ENCODE peak calls at places on chromosomes 2 and 18, in ten cellular contexts. One of them, this sample, is unnamed. For H3K4me1, the result is how much of the 10 kb centered on the place peaks cover.

GRCh38 chr18:13163167-13163927 is 55.2 kb upstream of the LDLRAD4 start:
- DNase-seq in mammary epithelial cell: no peak
- DNase-seq in cardiac muscle cell: no peak
- DNase-seq in CD8-positive, alpha-beta T cell: no peak
- DNase-seq in adrenal gland: no peak
- DNase-seq in psoas muscle: no peak
- DNase-seq in fibroblast of lung: peak
- DNase-seq in neural progenitor cell: no peak
- DNase-seq in stomach: no peak
- DNase-seq in endodermal cell: no peak
- DNase-seq in this sample: no peak

GRCh38 chr2:85409719-85410583 is at the start of gene CAPG:
- DNase-seq in fibroblast of lung: peak
- DNase-seq in endodermal cell: peak
- DNase-seq in psoas muscle: peak
- DNase-seq in CD8-positive, alpha-beta T cell: no peak
- DNase-seq in mammary epithelial cell: peak
- DNase-seq in neural progenitor cell: no peak
- DNase-seq in adrenal gland: no peak
- DNase-seq in stomach: peak
- DNase-seq in cardiac muscle cell: no peak
- DNase-seq in this sample: peak

GRCh38 chr18:23203891-23204432 is 68.7 kb downstream of the CABLES1 start:
- DNase-seq in stomach: no peak
- DNase-seq in psoas muscle: no peak
- DNase-seq in fibroblast of lung: no peak
- DNase-seq in adrenal gland: no peak
- DNase-seq in endodermal cell: no peak
- DNase-seq in neural progenitor cell: no peak
- DNase-seq in mammary epithelial cell: no peak
- DNase-seq in CD8-positive, alpha-beta T cell: no peak
- DNase-seq in cardiac muscle cell: no peak
- DNase-seq in this sample: no peak

GRCh38 chr18:39455300-39455699 is 1889.7 kb upstream of the CELF4 start:
- DNase-seq in mammary epithelial cell: peak
- DNase-seq in endodermal cell: no peak
- DNase-seq in fibroblast of lung: peak
- DNase-seq in psoas muscle: no peak
- DNase-seq in neural progenitor cell: no peak
- DNase-seq in CD8-positive, alpha-beta T cell: no peak
- DNase-seq in adrenal gland: no peak
- DNase-seq in cardiac muscle cell: peak
- DNase-seq in stomach: peak
- DNase-seq in this sample: no peak

GRCh38 chr2:120066708-120067547 is 54.1 kb downstream of the EPB41L5 start:
- DNase-seq in neural progenitor cell: no peak
- DNase-seq in cardiac muscle cell: peak
- DNase-seq in adrenal gland: no peak
- DNase-seq in fibroblast of lung: peak
- DNase-seq in psoas muscle: no peak
- DNase-seq in endodermal cell: no peak
- DNase-seq in CD8-positive, alpha-beta T cell: no peak
- DNase-seq in stomach: no peak
- DNase-seq in mammary epithelial cell: no peak
- DNase-seq in this sample: no peak

GRCh38 chr2:74188018-74188601 is 9.4 kb upstream of the MOB1A start:
- DNase-seq in neural progenitor cell: no peak
- DNase-seq in fibroblast of lung: peak
- DNase-seq in stomach: no peak
- DNase-seq in endodermal cell: peak
- DNase-seq in cardiac muscle cell: peak
- DNase-seq in psoas muscle: peak
- DNase-seq in mammary epithelial cell: peak
- DNase-seq in adrenal gland: no peak
- DNase-seq in CD8-positive, alpha-beta T cell: no peak
- DNase-seq in this sample: no peak

GRCh38 chr2:161273038-161273760 is 35.0 kb upstream of the PSMD14 start:
- DNase-seq in neural progenitor cell: peak
- DNase-seq in stomach: no peak
- DNase-seq in adrenal gland: no peak
- DNase-seq in endodermal cell: peak
- DNase-seq in mammary epithelial cell: peak
- DNase-seq in psoas muscle: no peak
- DNase-seq in cardiac muscle cell: peak
- DNase-seq in CD8-positive, alpha-beta T cell: no peak
- DNase-seq in fibroblast of lung: peak
- DNase-seq in this sample: no peak

GRCh38 chr2:8517850-8518480 is 163.9 kb upstream of the ID2 start:
- DNase-seq in cardiac muscle cell: no peak
- DNase-seq in psoas muscle: no peak
- DNase-seq in fibroblast of lung: no peak
- DNase-seq in CD8-positive, alpha-beta T cell: no peak
- DNase-seq in endodermal cell: no peak
- DNase-seq in mammary epithelial cell: no peak
- DNase-seq in adrenal gland: no peak
- DNase-seq in stomach: no peak
- DNase-seq in neural progenitor cell: peak
- DNase-seq in this sample: no peak

GRCh38 chr18:63254716-63255399 is 64.7 kb downstream of the BCL2 start:
- DNase-seq in fibroblast of lung: no peak
- DNase-seq in cardiac muscle cell: no peak
- DNase-seq in mammary epithelial cell: no peak
- DNase-seq in endodermal cell: no peak
- DNase-seq in stomach: no peak
- DNase-seq in neural progenitor cell: no peak
- DNase-seq in adrenal gland: no peak
- DNase-seq in psoas muscle: no peak
- DNase-seq in CD8-positive, alpha-beta T cell: no peak
- DNase-seq in this sample: no peak

GRCh38 chr18:63255435-63255834 is 64.1 kb downstream of the BCL2 start:
- DNase-seq in adrenal gland: no peak
- DNase-seq in fibroblast of lung: no peak
- DNase-seq in mammary epithelial cell: no peak
- DNase-seq in neural progenitor cell: no peak
- DNase-seq in endodermal cell: no peak
- DNase-seq in stomach: no peak
- DNase-seq in psoas muscle: no peak
- DNase-seq in CD8-positive, alpha-beta T cell: no peak
- DNase-seq in cardiac muscle cell: no peak
- DNase-seq in this sample: no peak

GRCh38 chr18:63249781-63250180 is 69.8 kb downstream of the BCL2 start:
- DNase-seq in mammary epithelial cell: no peak
- DNase-seq in CD8-positive, alpha-beta T cell: no peak
- DNase-seq in endodermal cell: no peak
- DNase-seq in cardiac muscle cell: peak
- DNase-seq in psoas muscle: no peak
- DNase-seq in stomach: no peak
- DNase-seq in adrenal gland: no peak
- DNase-seq in neural progenitor cell: no peak
- DNase-seq in fibroblast of lung: no peak
- DNase-seq in this sample: no peak

GRCh38 chr18:63253428-63254372 is 65.9 kb downstream of the BCL2 start:
- DNase-seq in stomach: no peak
- DNase-seq in mammary epithelial cell: peak
- DNase-seq in psoas muscle: no peak
- DNase-seq in endodermal cell: no peak
- DNase-seq in adrenal gland: no peak
- DNase-seq in neural progenitor cell: no peak
- DNase-seq in CD8-positive, alpha-beta T cell: no peak
- DNase-seq in cardiac muscle cell: peak
- DNase-seq in fibroblast of lung: peak
- DNase-seq in this sample: no peak

DNA sequence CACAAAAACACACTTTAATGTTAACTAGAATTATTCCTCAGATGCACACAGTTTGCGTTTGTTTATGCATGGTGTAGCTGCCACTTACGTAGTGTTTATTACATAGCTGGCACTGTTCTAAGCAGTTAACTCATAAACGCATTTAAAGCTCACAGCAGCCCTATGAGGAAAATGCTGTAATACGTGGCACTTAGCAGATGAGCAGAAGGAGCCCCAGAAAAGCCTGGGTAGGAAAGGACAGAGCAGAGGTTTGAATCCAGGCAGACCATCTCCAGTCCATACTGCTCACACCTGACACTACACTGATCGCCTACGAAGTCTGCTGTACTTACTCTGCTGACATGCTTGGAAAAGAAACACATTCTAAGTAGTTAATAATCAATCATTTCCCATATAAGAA is 66.6 kb downstream of the BCL2 start:
- DNase-seq in psoas muscle: no peak
- DNase-seq in neural progenitor cell: no peak
- DNase-seq in endodermal cell: no peak
- DNase-seq in stomach: no peak
- DNase-seq in cardiac muscle cell: no peak
- DNase-seq in CD8-positive, alpha-beta T cell: no peak
- DNase-seq in fibroblast of lung: no peak
- DNase-seq in adrenal gland: no peak
- DNase-seq in mammary epithelial cell: no peak
- DNase-seq in this sample: no peak
- H3K4me3 ChIP-seq in psoas muscle: peak
- H3K4me3 ChIP-seq in neural progenitor cell: no peak
- H3K4me3 ChIP-seq in endodermal cell: no peak
- H3K4me3 ChIP-seq in stomach: no peak
- H3K4me3 ChIP-seq in cardiac muscle cell: no peak
- H3K4me3 ChIP-seq in CD8-positive, alpha-beta T cell: no peak
- H3K4me3 ChIP-seq in fibroblast of lung: peak
- H3K4me3 ChIP-seq in adrenal gland: no peak
- H3K4me3 ChIP-seq in mammary epithelial cell: no peak
- H3K4me3 ChIP-seq in this sample: no peak

DNA sequence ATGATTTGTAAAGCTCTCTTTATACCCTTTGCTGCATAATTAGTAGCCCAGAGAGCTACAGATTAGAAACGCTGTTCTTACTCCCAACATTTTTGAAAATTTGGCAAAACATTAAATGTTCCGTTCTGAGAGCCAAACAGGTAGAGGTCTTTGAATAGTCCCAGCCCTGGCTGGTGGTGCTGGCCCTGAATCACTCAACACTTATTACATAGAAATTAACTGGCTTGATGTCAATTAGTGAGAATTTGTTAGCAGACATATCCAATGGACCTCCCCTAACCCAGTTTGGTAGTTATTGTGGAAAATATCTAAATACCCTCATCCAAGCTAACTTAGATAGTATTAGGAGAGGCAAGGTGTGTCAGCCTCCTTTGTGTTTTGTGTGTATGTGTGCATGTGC is 440.7 kb downstream of the MTX2 start:
- DNase-seq in stomach: no peak
- DNase-seq in endodermal cell: no peak
- DNase-seq in cardiac muscle cell: no peak
- DNase-seq in psoas muscle: no peak
- DNase-seq in mammary epithelial cell: no peak
- DNase-seq in adrenal gland: no peak
- DNase-seq in neural progenitor cell: no peak
- DNase-seq in fibroblast of lung: no peak
- DNase-seq in CD8-positive, alpha-beta T cell: no peak
- DNase-seq in this sample: no peak
- TF ChIP-seq CTCF in stomach: no peak
- TF ChIP-seq CTCF in endodermal cell: no peak
- TF ChIP-seq CTCF in cardiac muscle cell: no peak
- TF ChIP-seq CTCF in psoas muscle: no peak
- TF ChIP-seq CTCF in mammary epithelial cell: no peak
- TF ChIP-seq CTCF in adrenal gland: no peak
- TF ChIP-seq CTCF in neural progenitor cell: no peak
- TF ChIP-seq CTCF in fibroblast of lung: no peak
- TF ChIP-seq CTCF in CD8-positive, alpha-beta T cell: no peak
- TF ChIP-seq CTCF in this sample: no peak

GRCh38 chr2:179234658-179235240 is 29.9 kb downstream of the SESTD1 start:
- DNase-seq in adrenal gland: no peak
- DNase-seq in mammary epithelial cell: no peak
- DNase-seq in psoas muscle: no peak
- DNase-seq in neural progenitor cell: no peak
- DNase-seq in cardiac muscle cell: no peak
- DNase-seq in CD8-positive, alpha-beta T cell: no peak
- DNase-seq in endodermal cell: no peak
- DNase-seq in fibroblast of lung: no peak
- DNase-seq in stomach: no peak
- DNase-seq in this sample: no peak

GRCh38 chr2:179235463-179236108 is 29.0 kb downstream of the SESTD1 start:
- DNase-seq in stomach: no peak
- DNase-seq in cardiac muscle cell: peak
- DNase-seq in neural progenitor cell: no peak
- DNase-seq in adrenal gland: no peak
- DNase-seq in CD8-positive, alpha-beta T cell: no peak
- DNase-seq in mammary epithelial cell: no peak
- DNase-seq in fibroblast of lung: peak
- DNase-seq in psoas muscle: no peak
- DNase-seq in endodermal cell: no peak
- DNase-seq in this sample: no peak

GRCh38 chr2:179237209-179237946 is 27.3 kb downstream of the SESTD1 start:
- DNase-seq in endodermal cell: no peak
- DNase-seq in CD8-positive, alpha-beta T cell: no peak
- DNase-seq in mammary epithelial cell: no peak
- DNase-seq in psoas muscle: no peak
- DNase-seq in cardiac muscle cell: no peak
- DNase-seq in adrenal gland: no peak
- DNase-seq in fibroblast of lung: no peak
- DNase-seq in neural progenitor cell: no peak
- DNase-seq in stomach: no peak
- DNase-seq in this sample: no peak

GRCh38 chr2:179233037-179233436 is 31.6 kb downstream of the SESTD1 start:
- DNase-seq in neural progenitor cell: no peak
- DNase-seq in endodermal cell: no peak
- DNase-seq in adrenal gland: no peak
- DNase-seq in cardiac muscle cell: no peak
- DNase-seq in psoas muscle: no peak
- DNase-seq in mammary epithelial cell: no peak
- DNase-seq in stomach: no peak
- DNase-seq in CD8-positive, alpha-beta T cell: no peak
- DNase-seq in fibroblast of lung: no peak
- DNase-seq in this sample: no peak

GRCh38 chr2:179233626-179234430 is 30.8 kb downstream of the SESTD1 start:
- DNase-seq in fibroblast of lung: no peak
- DNase-seq in cardiac muscle cell: no peak
- DNase-seq in CD8-positive, alpha-beta T cell: no peak
- DNase-seq in adrenal gland: no peak
- DNase-seq in mammary epithelial cell: no peak
- DNase-seq in psoas muscle: no peak
- DNase-seq in endodermal cell: no peak
- DNase-seq in neural progenitor cell: no peak
- DNase-seq in stomach: no peak
- DNase-seq in this sample: no peak
- H3K4me1 ChIP-seq in fibroblast of lung: under half
- H3K4me1 ChIP-seq in cardiac muscle cell: under half
- H3K4me1 ChIP-seq in CD8-positive, alpha-beta T cell: under half
- H3K4me1 ChIP-seq in adrenal gland: under half
- H3K4me1 ChIP-seq in mammary epithelial cell: under half
- H3K4me1 ChIP-seq in psoas muscle: under half
- H3K4me1 ChIP-seq in endodermal cell: under half
- H3K4me1 ChIP-seq in neural progenitor cell: under half
- H3K4me1 ChIP-seq in stomach: under half
- H3K4me1 ChIP-seq in this sample: under half

DNA sequence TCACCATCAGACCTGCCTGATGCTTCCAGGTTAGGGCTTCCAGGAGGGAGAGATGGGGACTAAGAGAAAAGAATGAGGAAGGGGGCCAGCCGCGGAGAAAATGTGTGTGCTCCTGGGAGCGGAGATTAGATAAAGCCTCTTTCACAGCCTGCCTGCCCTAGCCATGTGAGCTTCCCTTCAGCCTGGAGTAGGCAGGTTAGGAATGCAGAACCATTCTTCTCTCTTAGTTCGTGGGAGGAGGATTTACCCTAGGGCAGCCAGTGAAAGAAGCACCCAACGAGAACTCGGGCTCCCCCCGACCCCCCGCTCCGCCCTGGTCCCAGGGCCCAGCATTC is 36.1 kb downstream of the POMC start:
- DNase-seq in endodermal cell: peak
- DNase-seq in fibroblast of lung: peak
- DNase-seq in psoas muscle: no peak
- DNase-seq in stomach: no peak
- DNase-seq in cardiac muscle cell: peak
- DNase-seq in adrenal gland: no peak
- DNase-seq in neural progenitor cell: peak
- DNase-seq in CD8-positive, alpha-beta T cell: no peak
- DNase-seq in mammary epithelial cell: no peak
- DNase-seq in this sample: no peak
- H3K4me3 ChIP-seq in endodermal cell: no peak
- H3K4me3 ChIP-seq in fibroblast of lung: no peak
- H3K4me3 ChIP-seq in psoas muscle: peak
- H3K4me3 ChIP-seq in stomach: peak
- H3K4me3 ChIP-seq in cardiac muscle cell: no peak
- H3K4me3 ChIP-seq in adrenal gland: no peak
- H3K4me3 ChIP-seq in neural progenitor cell: peak
- H3K4me3 ChIP-seq in CD8-positive, alpha-beta T cell: no peak
- H3K4me3 ChIP-seq in mammary epithelial cell: no peak
- H3K4me3 ChIP-seq in this sample: no peak

This sample was measured in left lung.